ENCODE peak calls at places on chromosome 14, in six cellular contexts. One of them, this sample, is unnamed.

GRCh38 chr14:90970167-90970600 is 90.3 kb downstream of the RPS6KA5 start:
- DNase-seq in pons: no peak
- DNase-seq in heart left ventricle: no peak
- DNase-seq in stimulated activated CD8-positive, alpha-beta memory T cell treated with anti-CD3 and anti-CD28 coated beads, Interleukin-4, amount 100 ng/mL, for 48 hours: no peak
- DNase-seq in mammary epithelial cell: peak
- DNase-seq in pancreas: no peak
- DNase-seq in this sample: no peak

GRCh38 chr14:68552597-68552996 is 240.3 kb downstream of the ZFP36L1 start:
- DNase-seq in pons: no peak
- DNase-seq in heart left ventricle: peak
- DNase-seq in stimulated activated CD8-positive, alpha-beta memory T cell treated with anti-CD3 and anti-CD28 coated beads, Interleukin-4, amount 100 ng/mL, for 48 hours: no peak
- DNase-seq in mammary epithelial cell: peak
- DNase-seq in pancreas: no peak
- DNase-seq in this sample: no peak

GRCh38 chr14:102817942-102818940 is 41.0 kb downstream of the TRAF3 start:
- DNase-seq in pons: no peak
- DNase-seq in heart left ventricle: no peak
- DNase-seq in stimulated activated CD8-positive, alpha-beta memory T cell treated with anti-CD3 and anti-CD28 coated beads, Interleukin-4, amount 100 ng/mL, for 48 hours: no peak
- DNase-seq in mammary epithelial cell: peak
- DNase-seq in pancreas: no peak
- DNase-seq in this sample: no peak

GRCh38 chr14:23436327-23437141 is 1.1 kb upstream of the MYH7 start:
- DNase-seq in pons: peak
- DNase-seq in heart left ventricle: peak
- DNase-seq in stimulated activated CD8-positive, alpha-beta memory T cell treated with anti-CD3 and anti-CD28 coated beads, Interleukin-4, amount 100 ng/mL, for 48 hours: no peak
- DNase-seq in mammary epithelial cell: no peak
- DNase-seq in pancreas: peak
- DNase-seq in this sample: peak

GRCh38 chr14:71380271-71380670 is 473.0 kb downstream of the PCNX1 start:
- DNase-seq in pons: no peak
- DNase-seq in heart left ventricle: no peak
- DNase-seq in stimulated activated CD8-positive, alpha-beta memory T cell treated with anti-CD3 and anti-CD28 coated beads, Interleukin-4, amount 100 ng/mL, for 48 hours: no peak
- DNase-seq in mammary epithelial cell: no peak
- DNase-seq in pancreas: no peak
- DNase-seq in this sample: no peak

GRCh38 chr14:67241416-67242362 is at the start of gene PALS1:
- DNase-seq in pons: peak
- DNase-seq in heart left ventricle: no peak
- DNase-seq in stimulated activated CD8-positive, alpha-beta memory T cell treated with anti-CD3 and anti-CD28 coated beads, Interleukin-4, amount 100 ng/mL, for 48 hours: no peak
- DNase-seq in mammary epithelial cell: peak
- DNase-seq in pancreas: peak
- DNase-seq in this sample: peak

GRCh38 chr14:77059276-77059934 is 30.9 kb upstream of the IRF2BPL start:
- DNase-seq in pons: peak
- DNase-seq in heart left ventricle: no peak
- DNase-seq in stimulated activated CD8-positive, alpha-beta memory T cell treated with anti-CD3 and anti-CD28 coated beads, Interleukin-4, amount 100 ng/mL, for 48 hours: peak
- DNase-seq in mammary epithelial cell: peak
- DNase-seq in pancreas: no peak
- DNase-seq in this sample: peak

GRCh38 chr14:37230551-37231194 is 32.9 kb downstream of the MIPOL1 start:
- DNase-seq in pons: peak
- DNase-seq in heart left ventricle: no peak
- DNase-seq in stimulated activated CD8-positive, alpha-beta memory T cell treated with anti-CD3 and anti-CD28 coated beads, Interleukin-4, amount 100 ng/mL, for 48 hours: no peak
- DNase-seq in mammary epithelial cell: peak
- DNase-seq in pancreas: no peak
- DNase-seq in this sample: peak

GRCh38 chr14:77006127-77006526 is 22.4 kb downstream of the IRF2BPL start:
- DNase-seq in pons: no peak
- DNase-seq in heart left ventricle: peak
- DNase-seq in stimulated activated CD8-positive, alpha-beta memory T cell treated with anti-CD3 and anti-CD28 coated beads, Interleukin-4, amount 100 ng/mL, for 48 hours: no peak
- DNase-seq in mammary epithelial cell: no peak
- DNase-seq in pancreas: no peak
- DNase-seq in this sample: no peak

GRCh38 chr14:55599250-55599879 is 19.4 kb downstream of the KTN1 start:
- DNase-seq in pons: no peak
- DNase-seq in heart left ventricle: peak
- DNase-seq in stimulated activated CD8-positive, alpha-beta memory T cell treated with anti-CD3 and anti-CD28 coated beads, Interleukin-4, amount 100 ng/mL, for 48 hours: no peak
- DNase-seq in mammary epithelial cell: no peak
- DNase-seq in pancreas: peak
- DNase-seq in this sample: no peak

GRCh38 chr14:58401587-58401986 is 5.9 kb downstream of the TOMM20L start:
- DNase-seq in pons: no peak
- DNase-seq in heart left ventricle: no peak
- DNase-seq in stimulated activated CD8-positive, alpha-beta memory T cell treated with anti-CD3 and anti-CD28 coated beads, Interleukin-4, amount 100 ng/mL, for 48 hours: no peak
- DNase-seq in mammary epithelial cell: no peak
- DNase-seq in pancreas: no peak
- DNase-seq in this sample: no peak

GRCh38 chr14:52792097-52792415 is 649 bp upstream of the GNPNAT1 start:
- DNase-seq in pons: no peak
- DNase-seq in heart left ventricle: no peak
- DNase-seq in stimulated activated CD8-positive, alpha-beta memory T cell treated with anti-CD3 and anti-CD28 coated beads, Interleukin-4, amount 100 ng/mL, for 48 hours: no peak
- DNase-seq in mammary epithelial cell: no peak
- DNase-seq in pancreas: no peak
- DNase-seq in this sample: no peak

GRCh38 chr14:93219103-93219726 is 12.2 kb downstream of the UBR7 start:
- DNase-seq in pons: peak
- DNase-seq in heart left ventricle: no peak
- DNase-seq in stimulated activated CD8-positive, alpha-beta memory T cell treated with anti-CD3 and anti-CD28 coated beads, Interleukin-4, amount 100 ng/mL, for 48 hours: peak
- DNase-seq in mammary epithelial cell: peak
- DNase-seq in pancreas: peak
- DNase-seq in this sample: peak

GRCh38 chr14:55317503-55317902 is 46.3 kb downstream of the FBXO34 start:
- DNase-seq in pons: no peak
- DNase-seq in heart left ventricle: no peak
- DNase-seq in stimulated activated CD8-positive, alpha-beta memory T cell treated with anti-CD3 and anti-CD28 coated beads, Interleukin-4, amount 100 ng/mL, for 48 hours: no peak
- DNase-seq in mammary epithelial cell: no peak
- DNase-seq in pancreas: no peak
- DNase-seq in this sample: no peak

GRCh38 chr14:32313977-32314376 is 15.1 kb upstream of the AKAP6 start:
- DNase-seq in pons: no peak
- DNase-seq in heart left ventricle: no peak
- DNase-seq in stimulated activated CD8-positive, alpha-beta memory T cell treated with anti-CD3 and anti-CD28 coated beads, Interleukin-4, amount 100 ng/mL, for 48 hours: no peak
- DNase-seq in mammary epithelial cell: no peak
- DNase-seq in pancreas: no peak
- DNase-seq in this sample: no peak

GRCh38 chr14:94307410-94307992 is 14.4 kb upstream of the SERPINA10 start:
- DNase-seq in pons: no peak
- DNase-seq in heart left ventricle: no peak
- DNase-seq in stimulated activated CD8-positive, alpha-beta memory T cell treated with anti-CD3 and anti-CD28 coated beads, Interleukin-4, amount 100 ng/mL, for 48 hours: no peak
- DNase-seq in mammary epithelial cell: peak
- DNase-seq in pancreas: no peak
- DNase-seq in this sample: no peak

GRCh38 chr14:57871487-57872080 is 5.7 kb upstream of the SLC35F4 start:
- DNase-seq in pons: peak
- DNase-seq in heart left ventricle: no peak
- DNase-seq in stimulated activated CD8-positive, alpha-beta memory T cell treated with anti-CD3 and anti-CD28 coated beads, Interleukin-4, amount 100 ng/mL, for 48 hours: peak
- DNase-seq in mammary epithelial cell: peak
- DNase-seq in pancreas: no peak
- DNase-seq in this sample: peak

GRCh38 chr14:93956514-93957332 is 19.6 kb downstream of the ASB2 start:
- DNase-seq in pons: no peak
- DNase-seq in heart left ventricle: peak
- DNase-seq in stimulated activated CD8-positive, alpha-beta memory T cell treated with anti-CD3 and anti-CD28 coated beads, Interleukin-4, amount 100 ng/mL, for 48 hours: peak
- DNase-seq in mammary epithelial cell: no peak
- DNase-seq in pancreas: no peak
- DNase-seq in this sample: no peak

GRCh38 chr14:89457007-89457406 is 40.0 kb upstream of the FOXN3 start:
- DNase-seq in pons: no peak
- DNase-seq in heart left ventricle: no peak
- DNase-seq in stimulated activated CD8-positive, alpha-beta memory T cell treated with anti-CD3 and anti-CD28 coated beads, Interleukin-4, amount 100 ng/mL, for 48 hours: no peak
- DNase-seq in mammary epithelial cell: no peak
- DNase-seq in pancreas: no peak
- DNase-seq in this sample: no peak

GRCh38 chr14:57739543-57739942 is 126.3 kb downstream of the SLC35F4 start:
- DNase-seq in pons: no peak
- DNase-seq in heart left ventricle: no peak
- DNase-seq in stimulated activated CD8-positive, alpha-beta memory T cell treated with anti-CD3 and anti-CD28 coated beads, Interleukin-4, amount 100 ng/mL, for 48 hours: no peak
- DNase-seq in mammary epithelial cell: no peak
- DNase-seq in pancreas: no peak
- DNase-seq in this sample: no peak

GRCh38 chr14:63672417-63673180 is 30.9 kb upstream of the WDR89 start:
- DNase-seq in pons: no peak
- DNase-seq in heart left ventricle: no peak
- DNase-seq in stimulated activated CD8-positive, alpha-beta memory T cell treated with anti-CD3 and anti-CD28 coated beads, Interleukin-4, amount 100 ng/mL, for 48 hours: no peak
- DNase-seq in mammary epithelial cell: no peak
- DNase-seq in pancreas: peak
- DNase-seq in this sample: no peak

GRCh38 chr14:90538716-90539495 is 142.1 kb downstream of the CALM1 start:
- DNase-seq in pons: no peak
- DNase-seq in heart left ventricle: peak
- DNase-seq in stimulated activated CD8-positive, alpha-beta memory T cell treated with anti-CD3 and anti-CD28 coated beads, Interleukin-4, amount 100 ng/mL, for 48 hours: no peak
- DNase-seq in mammary epithelial cell: no peak
- DNase-seq in pancreas: no peak
- DNase-seq in this sample: no peak

GRCh38 chr14:63275611-63276010 is 43.1 kb downstream of the GPHB5 start:
- DNase-seq in pons: no peak
- DNase-seq in heart left ventricle: no peak
- DNase-seq in stimulated activated CD8-positive, alpha-beta memory T cell treated with anti-CD3 and anti-CD28 coated beads, Interleukin-4, amount 100 ng/mL, for 48 hours: no peak
- DNase-seq in mammary epithelial cell: no peak
- DNase-seq in pancreas: no peak
- DNase-seq in this sample: no peak

GRCh38 chr14:55373784-55374725 is 37.6 kb downstream of the ATG14 start:
- DNase-seq in pons: no peak
- DNase-seq in heart left ventricle: no peak
- DNase-seq in stimulated activated CD8-positive, alpha-beta memory T cell treated with anti-CD3 and anti-CD28 coated beads, Interleukin-4, amount 100 ng/mL, for 48 hours: no peak
- DNase-seq in mammary epithelial cell: peak
- DNase-seq in pancreas: no peak
- DNase-seq in this sample: no peak